ENCODE peak calls at places on chromosomes 13 and 19, in four cellular contexts. A is NB4, V is tibial nerve, Y is GM23338. O is an unnamed sample.

GRCh38 chr19:1634242-1634937 is 18.0 kb downstream of the TCF3 start:
- DNase-seq in A (no peak), V (no peak), Y (no peak), O (no peak)

GRCh38 chr13:72798817-72799216 is 16.9 kb downstream of the PIBF1 start:
- DNase-seq in A (no peak), V (no peak), Y (no peak), O (no peak)

GRCh38 chr13:97205971-97206370 is 16.2 kb upstream of the MBNL2 start:
- DNase-seq in A (no peak), V (no peak), Y (no peak), O (no peak)

GRCh38 chr13:72652681-72653080 is 74.7 kb downstream of the MZT1 start:
- DNase-seq in A (no peak), V (no peak), Y (no peak), O (no peak)

GRCh38 chr19:54795763-54796162 is 7.6 kb upstream of the KIR2DL4 start:
- DNase-seq in A (peak; percentile 65), V (no peak), Y (no peak), O (no peak)

GRCh38 chr19:16252459-16253205 is 54.9 kb downstream of the AP1M1 start:
- DNase-seq in A (peak; percentile 27), V (no peak), Y (no peak), O (no peak)

GRCh38 chr19:50567052-50567841 is 988 bp downstream of the LRRC4B start:
- DNase-seq in A (no peak), V (no peak), Y (peak; percentile 65), O (no peak)

GRCh38 chr13:75324413-75324940 is 157.5 kb downstream of the TBC1D4 start:
- DNase-seq in A (no peak), V (no peak), Y (no peak), O (no peak)

GRCh38 chr13:76067850-76068249 is 431.7 kb downstream of the LMO7 start:
- DNase-seq in A (no peak), V (no peak), Y (no peak), O (no peak)

GRCh38 chr19:5623397-5624153 is 692 bp downstream of the SAFB start:
- DNase-seq in A (peak; percentile 20), V (no peak), Y (no peak), O (no peak)

GRCh38 chr13:100434010-100434763 is 154.4 kb downstream of the GGACT start:
- DNase-seq in A (no peak), V (no peak), Y (no peak), O (no peak)

GRCh38 chr13:43339843-43340550 is 316.6 kb downstream of the DNAJC15 start:
- DNase-seq in A (no peak), V (no peak), Y (no peak), O (no peak)

GRCh38 chr13:98741741-98742435 is 10.6 kb downstream of the SLC15A1 start:
- DNase-seq in A (peak; percentile 16), V (no peak), Y (no peak), O (no peak)

GRCh38 chr19:46461537-46461936 is 9.8 kb downstream of the PNMA8A start:
- DNase-seq in A (no peak), V (no peak), Y (no peak), O (no peak)

GRCh38 chr19:1223018-1223855 is 14.6 kb downstream of the CBARP start:
- DNase-seq in A (peak; percentile 71), V (no peak), Y (peak; percentile 81), O (no peak)

GRCh38 chr13:44660050-44660449 is 83.9 kb upstream of the TSC22D1 start:
- DNase-seq in A (no peak), V (no peak), Y (no peak), O (no peak)

GRCh38 chr13:52455677-52456041 is 381 bp downstream of the CKAP2 start:
- DNase-seq in A (peak; percentile 93), V (no peak), Y (peak; percentile 94), O (peak; percentile 80)

GRCh38 chr19:6065685-6066365 is 44.5 kb downstream of the RFX2 start:
- DNase-seq in A (peak; percentile 88), V (no peak), Y (peak; percentile 71), O (no peak)

GRCh38 chr13:45352031-45352430 is 11.0 kb upstream of the TPT1 start:
- DNase-seq in A (no peak), V (no peak), Y (no peak), O (no peak)

GRCh38 chr19:45514376-45515051 is 7.2 kb downstream of the VASP start:
- DNase-seq in A (no peak), V (no peak), Y (no peak), O (no peak)

GRCh38 chr19:10009269-10009665 is 1.0 kb downstream of the COL5A3 start:
- DNase-seq in A (peak; percentile 67), V (peak; percentile 44), Y (peak; percentile 87), O (peak; percentile 65)

GRCh38 chr19:14843587-14843986 is 5.1 kb downstream of the OR7A10 start:
- DNase-seq in A (no peak), V (no peak), Y (no peak), O (no peak)

GRCh38 chr13:33757713-33758112 is 60.2 kb upstream of the RFC3 start:
- DNase-seq in A (no peak), V (no peak), Y (no peak), O (no peak)

GRCh38 chr19:42662714-42663113 is 68.0 kb upstream of the CEACAM8 start:
- DNase-seq in A (no peak), V (no peak), Y (no peak), O (no peak)

GRCh38 chr13:75723927-75724326 is 87.8 kb downstream of the LMO7 start:
- DNase-seq in A (no peak), V (no peak), Y (no peak), O (no peak)

GRCh38 chr19:45231891-45232290 is 13.3 kb downstream of the EXOC3L2 start:
- DNase-seq in A (no peak), V (no peak), Y (no peak), O (no peak)

GRCh38 chr19:4977299-4978174 is 8.6 kb downstream of the KDM4B start:
- DNase-seq in A (no peak), V (no peak), Y (no peak), O (no peak)

GRCh38 chr13:74770361-74770760 is 636.2 kb upstream of the KLF12 start:
- DNase-seq in A (no peak), V (no peak), Y (no peak), O (no peak)

GRCh38 chr13:35855531-35856019 is 275.6 kb downstream of the DCLK1 start:
- DNase-seq in A (no peak), V (no peak), Y (peak; percentile 96), O (no peak)

GRCh38 chr19:31350033-31350692 is 927 bp upstream of the TSHZ3 start:
- DNase-seq in A (no peak), V (no peak), Y (no peak), O (no peak)

GRCh38 chr13:24692541-24692940 is 12.3 kb downstream of the ATP12A start:
- DNase-seq in A (no peak), V (no peak), Y (no peak), O (no peak)

GRCh38 chr19:50417138-50417849 is 1.4 kb upstream of the SPIB start:
- DNase-seq in A (no peak), V (no peak), Y (peak; percentile 30), O (no peak)

GRCh38 chr19:3064011-3064330 is 1.7 kb upstream of the TLE5 start:
- DNase-seq in A (no peak), V (no peak), Y (no peak), O (no peak)

GRCh38 chr19:19238126-19238894 is 26.6 kb downstream of the NCAN start:
- DNase-seq in A (no peak), V (no peak), Y (no peak), O (no peak)

GRCh38 chr19:1067341-1068103 is 555 bp downstream of the ARHGAP45 start:
- DNase-seq in A (peak; percentile 47), V (no peak), Y (no peak), O (no peak)

GRCh38 chr13:24605923-24606372 is 74.3 kb upstream of the ATP12A start:
- DNase-seq in A (peak; percentile 49), V (no peak), Y (peak; percentile 56), O (no peak)

GRCh38 chr19:17240062-17240854 is 5.5 kb downstream of the NR2F6 start:
- DNase-seq in A (no peak), V (no peak), Y (no peak), O (no peak)

GRCh38 chr13:99995503-99996176 is 14.1 kb downstream of the ZIC2 start:
- DNase-seq in A (no peak), V (no peak), Y (peak; percentile 74), O (no peak)

GRCh38 chr19:34482380-34483250 is 1.1 kb downstream of the WTIP start:
- DNase-seq in A (no peak), V (no peak), Y (peak; percentile 65), O (peak; percentile 40)

DNA sequence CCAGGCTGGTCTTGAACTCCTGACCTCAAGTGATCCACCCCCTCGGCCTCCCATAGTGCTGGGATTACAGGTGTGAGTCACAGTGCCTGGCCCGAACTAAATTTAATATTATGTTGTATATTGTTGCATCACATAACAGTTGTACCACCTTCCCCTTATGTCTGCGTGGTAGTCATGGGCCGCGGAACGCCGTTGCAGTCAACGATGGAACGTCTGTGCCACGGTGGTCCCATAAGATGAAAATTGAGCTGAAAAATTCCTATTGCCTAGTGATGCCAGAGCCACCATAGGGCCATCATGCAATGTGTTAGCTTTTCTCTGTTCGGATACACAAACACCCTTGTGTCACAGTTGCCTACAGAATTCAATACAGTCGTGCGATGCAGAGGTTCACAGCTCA is 236.1 kb downstream of the TEX29 start:
- DNase-seq in A (no peak), V (no peak), Y (no peak), O (no peak)
- TF ChIP-seq CTCF in A (no peak), V (no peak), Y (no peak), O (no peak)

DNA sequence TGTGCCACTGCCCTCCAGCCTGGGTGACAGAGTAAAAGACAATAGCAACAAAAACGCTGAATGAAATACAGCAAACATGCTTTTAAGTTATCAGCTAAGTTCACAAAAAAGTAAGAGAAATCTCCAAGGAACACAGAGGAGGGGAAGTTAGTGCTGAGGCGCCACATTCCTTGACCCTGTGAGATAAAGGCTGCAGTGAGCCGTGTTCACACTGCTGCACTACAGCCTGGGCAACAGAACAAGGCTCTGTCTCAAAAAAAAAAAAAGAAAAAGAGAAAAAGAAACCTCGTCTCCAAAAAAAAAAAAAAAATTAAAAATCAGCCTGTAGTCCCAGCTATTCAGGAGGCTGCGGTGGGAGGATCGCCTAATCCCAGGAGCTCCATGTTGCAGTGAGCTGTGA is 16.3 kb upstream of the DOCK6 start:
- DNase-seq in A (no peak), V (no peak), Y (no peak), O (no peak)
- TF ChIP-seq CTCF in A (no peak), V (no peak), Y (no peak), O (no peak)

GRCh38 chr13:92984151-92984550 is 242.5 kb upstream of the GPC6 start:
- DNase-seq in A (no peak), V (no peak), Y (no peak), O (no peak)
- TF ChIP-seq CTCF in A (no peak), V (no peak), Y (no peak), O (no peak)

GRCh38 chr19:49073514-49074378 is 1.2 kb upstream of the KCNA7 start:
- DNase-seq in A (peak; percentile 68), V (no peak), Y (peak; percentile 67), O (no peak)
- TF ChIP-seq CTCF in A (peak; percentile 50), V (no peak), Y (peak; percentile 73), O (peak; percentile 22)

GRCh38 chr19:33062902-33063301 is 1.8 kb downstream of the RHPN2 start:
- DNase-seq in A (no peak), V (no peak), Y (no peak), O (no peak)

GRCh38 chr19:33066543-33066942 is 1.9 kb upstream of the RHPN2 start:
- DNase-seq in A (no peak), V (no peak), Y (no peak), O (no peak)

GRCh38 chr19:33063356-33064116 is 1.2 kb downstream of the RHPN2 start:
- DNase-seq in A (no peak), V (no peak), Y (peak; percentile 41), O (no peak)

GRCh38 chr19:33064117-33064777 is 441 bp downstream of the RHPN2 start:
- DNase-seq in A (peak; percentile 44), V (no peak), Y (peak; percentile 79), O (peak; percentile 59)

GRCh38 chr19:33064778-33065550 is at the start of gene RHPN2:
- DNase-seq in A (peak; percentile 77), V (peak; percentile 22), Y (peak; percentile 80), O (peak; percentile 58)
- TF ChIP-seq CTCF in A (no peak), V (no peak), Y (no peak), O (no peak)